ENCODE peak calls at places on chromosomes 6 and 20, in ten cellular contexts. S is iris pigment epithelial cell, Z is NCI-H1105 treated with DMSO at 0.1 percent for 48 hours, Y is AG08395, A is endothelial cell, W is fibroblast of the conjunctiva, C is activated T-cell treated with anti-CD3 and anti-CD28 coated beads for 24 hours, K is Daoy, D is AG04450, F is NCI-H345. Q is an unnamed sample.

GRCh38 chr6:118672678-118673077 is 21.3 kb upstream of the CEP85L start:
- DNase-seq in C (no peak), Y (no peak), W (no peak), Z (no peak), A (no peak), K (no peak), S (no peak), F (no peak), D (no peak), Q (no peak)

GRCh38 chr6:44925100-44925739 is 402.9 kb upstream of the RUNX2 start:
- DNase-seq in K (peak), C (no peak), F (peak), A (peak), S (peak), Z (peak), Y (peak), D (no peak), W (no peak), Q (no peak)

GRCh38 chr6:143223895-143224294 is 163.2 kb downstream of the AIG1 start:
- DNase-seq in K (peak), Y (peak), F (no peak), W (no peak), A (no peak), C (no peak), D (no peak), S (peak), Z (no peak), Q (no peak)

GRCh38 chr6:144216668-144217218 is 66.4 kb downstream of the STX11 start:
- DNase-seq in K (no peak), A (no peak), S (no peak), D (no peak), Z (no peak), Y (no peak), W (no peak), F (no peak), C (no peak), Q (no peak)

GRCh38 chr6:165849539-165850430 is 186.7 kb upstream of the PDE10A start:
- DNase-seq in D (no peak), Z (no peak), K (no peak), Y (no peak), F (no peak), A (no peak), S (no peak), W (no peak), C (no peak), Q (no peak)

GRCh38 chr6:128719786-128720185 is 163.2 kb upstream of the LAMA2 start:
- DNase-seq in A (no peak), C (no peak), F (no peak), S (no peak), D (no peak), W (no peak), Z (no peak), Y (no peak), K (no peak), Q (no peak)

GRCh38 chr20:13995841-13996240 is 525 bp downstream of the MACROD2 start:
- DNase-seq in S (no peak), D (no peak), Z (peak), Y (peak), C (no peak), W (no peak), K (peak), A (peak), F (peak), Q (no peak)

GRCh38 chr6:137869781-137870180 is 2.7 kb downstream of the TNFAIP3 start:
- DNase-seq in A (no peak), S (no peak), Y (no peak), C (no peak), Z (no peak), D (no peak), F (no peak), K (no peak), W (no peak), Q (no peak)

GRCh38 chr6:98941319-98941718 is 6.4 kb downstream of the FBXL4 start:
- DNase-seq in D (no peak), F (no peak), K (no peak), Y (no peak), Z (no peak), S (peak), A (no peak), C (no peak), W (no peak), Q (no peak)

GRCh38 chr6:102549221-102549874 is 1155.8 kb downstream of the GRIK2 start:
- DNase-seq in S (no peak), A (no peak), C (no peak), Z (no peak), D (no peak), K (no peak), W (no peak), F (no peak), Y (no peak), Q (no peak)

GRCh38 chr6:27650620-27651370 is 177.9 kb upstream of the ZNF184 start:
- DNase-seq in S (peak), K (peak), Z (peak), F (peak), W (peak), Y (no peak), A (peak), D (no peak), C (peak), Q (peak)

GRCh38 chr6:2914318-2914660 is 11.2 kb upstream of the SERPINB9 start:
- DNase-seq in S (no peak), C (no peak), D (no peak), A (no peak), Z (no peak), Y (no peak), W (no peak), K (no peak), F (no peak), Q (peak)

GRCh38 chr20:2219481-2220006 is 76.3 kb upstream of the TGM3 start:
- DNase-seq in Y (no peak), A (no peak), K (no peak), F (no peak), W (no peak), Z (no peak), C (no peak), S (no peak), D (no peak), Q (no peak)

GRCh38 chr6:37575221-37575620 is 75.5 kb upstream of the CCDC167 start:
- DNase-seq in Z (no peak), K (no peak), C (no peak), F (no peak), A (no peak), D (no peak), S (no peak), Y (no peak), W (no peak), Q (no peak)

GRCh38 chr6:133467982-133468380 is 226.8 kb downstream of the EYA4 start:
- DNase-seq in F (no peak), S (peak), C (no peak), D (no peak), Z (no peak), K (peak), W (no peak), Y (no peak), A (no peak), Q (no peak)

GRCh38 chr6:155125916-155126315 is 130.8 kb downstream of the TIAM2 start:
- DNase-seq in W (peak), K (no peak), C (no peak), A (no peak), F (no peak), D (no peak), Z (no peak), S (peak), Y (no peak), Q (no peak)

GRCh38 chr20:5216663-5217062 is 89.9 kb downstream of the CDS2 start:
- DNase-seq in K (no peak), Y (no peak), S (no peak), Z (no peak), W (no peak), F (no peak), D (no peak), C (no peak), A (no peak), Q (no peak)

GRCh38 chr6:132122871-132123270 is 171.7 kb upstream of the CCN2 start:
- DNase-seq in W (peak), A (no peak), K (peak), D (peak), Z (no peak), Y (no peak), F (peak), S (peak), C (no peak), Q (peak)

GRCh38 chr20:23246682-23247664 is 103.6 kb upstream of the NXT1 start:
- DNase-seq in Z (no peak), D (no peak), F (no peak), A (no peak), Y (no peak), C (no peak), S (no peak), W (no peak), K (no peak), Q (no peak)

GRCh38 chr20:3221398-3222226 is 12.3 kb downstream of the ITPA start:
- DNase-seq in W (no peak), F (no peak), D (no peak), S (no peak), K (no peak), A (no peak), C (no peak), Z (no peak), Y (no peak), Q (no peak)

GRCh38 chr6:41917528-41917927 is 3.4 kb downstream of the MED20 start:
- DNase-seq in K (peak), Y (peak), C (no peak), Z (no peak), A (no peak), D (peak), F (no peak), S (peak), W (peak), Q (peak)

GRCh38 chr20:16434087-16434664 is 139.1 kb downstream of the KIF16B start:
- DNase-seq in W (peak), F (no peak), S (peak), K (peak), Y (peak), C (peak), A (peak), D (no peak), Z (no peak), Q (peak)

GRCh38 chr20:50191566-50192363 is 1.1 kb downstream of the CEBPB start:
- DNase-seq in C (peak), W (no peak), A (peak), D (no peak), K (peak), Y (no peak), Z (peak), S (peak), F (peak), Q (no peak)

GRCh38 chr6:35087361-35088280 is 53.5 kb downstream of the TCP11 start:
- DNase-seq in S (no peak), D (no peak), C (no peak), A (no peak), F (no peak), K (no peak), W (no peak), Z (no peak), Y (no peak), Q (no peak)

GRCh38 chr6:62640749-62641148 is 354.7 kb upstream of the KHDRBS2 start:
- DNase-seq in W (no peak), A (no peak), F (no peak), K (no peak), Z (peak), S (no peak), C (no peak), Y (no peak), D (no peak), Q (no peak)

GRCh38 chr6:85498596-85499258 is 48.8 kb downstream of the NT5E start:
- DNase-seq in A (no peak), F (peak), Z (peak), W (no peak), Y (no peak), C (no peak), D (no peak), K (peak), S (peak), Q (no peak)